ENCODE peak calls at places on chromosome 20, in six cellular contexts. H is T1000; Z is BJ; N is NB4; S is mammary epithelial cell; F is effector CD8-positive, alpha-beta T cell. W is an unnamed sample.

GRCh38 chr20:62143976-62144825 is 632 bp downstream of the SS18L1 start:
- DNase-seq in H (no peak), Z (no peak), N (peak; percentile 78), S (peak; percentile 64), F (peak; percentile 7), W (no peak)

GRCh38 chr20:34632870-34633452 is 43.9 kb downstream of the PIGU start:
- DNase-seq in H (no peak), Z (no peak), N (no peak), S (no peak), F (no peak), W (no peak)

GRCh38 chr20:4064118-4064962 is 49.0 kb upstream of the RNF24 start:
- DNase-seq in H (peak; percentile 68), Z (peak; percentile 78), N (peak; percentile 92), S (peak; percentile 79), F (no peak), W (peak; percentile 90)

GRCh38 chr20:9374480-9374879 is 139.9 kb upstream of the LAMP5 start:
- DNase-seq in H (no peak), Z (no peak), N (no peak), S (no peak), F (no peak), W (peak; percentile 39)

GRCh38 chr20:1144401-1145172 is 26.2 kb downstream of the PSMF1 start:
- DNase-seq in H (no peak), Z (no peak), N (no peak), S (no peak), F (no peak), W (no peak)

GRCh38 chr20:63699466-63700198 is 3.2 kb downstream of the TNFRSF6B start:
- DNase-seq in H (no peak), Z (no peak), N (peak; percentile 76), S (no peak), F (no peak), W (no peak)

GRCh38 chr20:535958-536357 is 7.6 kb downstream of the CSNK2A1 start:
- DNase-seq in H (no peak), Z (no peak), N (peak; percentile 36), S (peak; percentile 30), F (no peak), W (no peak)

GRCh38 chr20:5862703-5863039 is 87.7 kb downstream of the TRMT6 start:
- DNase-seq in H (no peak), Z (no peak), N (peak; percentile 31), S (no peak), F (no peak), W (no peak)

GRCh38 chr20:57819981-57820380 is 110.2 kb upstream of the PMEPA1 start:
- DNase-seq in H (no peak), Z (no peak), N (no peak), S (no peak), F (no peak), W (no peak)

GRCh38 chr20:61886721-61887658 is 178.7 kb downstream of the TAF4 start:
- DNase-seq in H (no peak), Z (no peak), N (peak; percentile 68), S (peak; percentile 14), F (no peak), W (peak; percentile 33)

GRCh38 chr20:35511814-35512420 is 17.5 kb downstream of the C20orf173 start:
- DNase-seq in H (no peak), Z (no peak), N (peak; percentile 47), S (peak; percentile 15), F (no peak), W (no peak)

GRCh38 chr20:38878798-38879197 is 47.4 kb upstream of the FAM83D start:
- DNase-seq in H (no peak), Z (no peak), N (no peak), S (no peak), F (no peak), W (no peak)

GRCh38 chr20:9572690-9573089 is 58.3 kb downstream of the LAMP5 start:
- DNase-seq in H (no peak), Z (no peak), N (no peak), S (no peak), F (no peak), W (no peak)

GRCh38 chr20:39800548-39800947 is 838.4 kb downstream of the DHX35 start:
- DNase-seq in H (peak; percentile 36), Z (no peak), N (peak; percentile 21), S (peak; percentile 80), F (no peak), W (no peak)

GRCh38 chr20:56940466-56940865 is 311.4 kb downstream of the TFAP2C start:
- DNase-seq in H (no peak), Z (no peak), N (no peak), S (no peak), F (no peak), W (no peak)

GRCh38 chr20:19181552-19181951 is 30.9 kb upstream of the SLC24A3 start:
- DNase-seq in H (no peak), Z (no peak), N (no peak), S (peak; percentile 2), F (no peak), W (no peak)

GRCh38 chr20:58705525-58705924 is 12.9 kb downstream of the NPEPL1 start:
- DNase-seq in H (no peak), Z (no peak), N (no peak), S (no peak), F (no peak), W (no peak)

GRCh38 chr20:38725959-38726848 is 1.9 kb downstream of the SLC32A1 start:
- DNase-seq in H (no peak), Z (no peak), N (peak; percentile 51), S (no peak), F (peak; percentile 22), W (peak; percentile 62)

GRCh38 chr20:49646126-49646525 is 67.6 kb downstream of the B4GALT5 start:
- DNase-seq in H (peak; percentile 20), Z (peak; percentile 27), N (no peak), S (no peak), F (no peak), W (no peak)

GRCh38 chr20:20364016-20364746 is 3.7 kb upstream of the INSM1 start:
- DNase-seq in H (no peak), Z (no peak), N (no peak), S (no peak), F (no peak), W (no peak)

W was measured in SJSA1.